ENCODE peak calls at places on chromosomes 5 and 9, in ten cellular contexts. C, I, K, G, A, Z, U, Q, D and V are unnamed samples.
A peak's percentile ranks its signal among the peaks of the same experiment; 100 is the strongest.

GRCh38 chr9:3787628-3788027 is 261.8 kb upstream of the RFX3 start:
- DNase-seq in Q (no peak), A (no peak), D (no peak), K (no peak), G (no peak), I (no peak), C (no peak), U (no peak), Z (no peak), V (no peak)

GRCh38 chr5:103218164-103218563 is 40.4 kb upstream of the MACIR start:
- DNase-seq in U (no peak), D (peak; percentile 15), I (no peak), Q (no peak), C (no peak), K (no peak), A (no peak), G (no peak), Z (no peak), V (no peak)

GRCh38 chr5:60453186-60453976 is 246.6 kb downstream of the DEPDC1B start:
- DNase-seq in G (no peak), D (no peak), I (no peak), C (peak; percentile 60), U (no peak), Z (no peak), A (no peak), K (no peak), Q (no peak), V (no peak)

GRCh38 chr9:20289416-20289815 is 332.9 kb downstream of the MLLT3 start:
- DNase-seq in G (no peak), Q (no peak), A (no peak), D (no peak), C (no peak), I (no peak), U (no peak), Z (no peak), K (no peak), V (no peak)

GRCh38 chr5:72252574-72253155 is 67.4 kb downstream of the MRPS27 start:
- DNase-seq in A (no peak), I (no peak), Q (no peak), D (no peak), K (no peak), Z (no peak), U (peak; percentile 70), G (no peak), C (no peak), V (peak; percentile 97)

GRCh38 chr9:129836342-129837007 is 1.2 kb downstream of the USP20 start:
- DNase-seq in U (no peak), Q (peak; percentile 64), G (no peak), I (no peak), Z (no peak), A (no peak), C (no peak), D (no peak), K (no peak), V (peak; percentile 31)

GRCh38 chr9:86749530-86750275 is 197.6 kb downstream of the GAS1 start:
- DNase-seq in G (no peak), C (no peak), D (no peak), Z (no peak), I (no peak), U (no peak), A (no peak), Q (no peak), K (no peak), V (no peak)

GRCh38 chr9:5832543-5833529 is at the start of gene ERMP1:
- DNase-seq in D (peak; percentile 75), K (peak; percentile 93), C (peak; percentile 81), Q (peak; percentile 90), A (no peak), I (peak; percentile 89), Z (peak; percentile 95), G (peak; percentile 82), U (peak; percentile 86), V (peak; percentile 85)

GRCh38 chr5:65925094-65925600 is 1.2 kb upstream of the ERBIN start:
- DNase-seq in C (peak; percentile 76), A (no peak), K (peak; percentile 83), I (peak; percentile 74), Q (peak; percentile 79), U (no peak), D (peak; percentile 62), G (peak; percentile 38), Z (peak; percentile 88), V (peak; percentile 37)